ENCODE peak calls at places on chromosomes 3 and 15, in eight cellular contexts. H, P, F, M, T, O, S and G are unnamed samples. For H3K4me1, the result is how much of the 10 kb centered on the place peaks cover.

GRCh38 chr3:179063945-179064560 is 7.6 kb downstream of the ZMAT3 start:
- DNase-seq in S (peak), H (peak), M (no peak), O (peak), T (no peak), F (no peak), P (no peak), G (no peak)

GRCh38 chr3:134487406-134487805 is 1.5 kb downstream of the CEP63 start:
- DNase-seq in F (no peak), M (no peak), T (no peak), P (no peak), O (no peak), H (no peak), S (no peak), G (no peak)

GRCh38 chr15:64045106-64045435 is 1.2 kb downstream of the DAPK2 start:
- DNase-seq in F (no peak), H (no peak), O (no peak), M (no peak), T (no peak), S (no peak), P (no peak), G (peak)

GRCh38 chr15:38651328-38652038 is 86.9 kb upstream of the RASGRP1 start:
- DNase-seq in S (no peak), M (no peak), O (no peak), P (no peak), T (no peak), H (no peak), F (no peak), G (no peak)

GRCh38 chr3:161356287-161356686 is 15.0 kb downstream of the SPTSSB start:
- DNase-seq in O (no peak), P (no peak), H (no peak), M (no peak), T (no peak), F (no peak), S (no peak), G (no peak)

GRCh38 chr15:53535886-53536285 is 223.6 kb downstream of the WDR72 start:
- DNase-seq in T (no peak), O (no peak), F (no peak), H (no peak), S (peak), M (no peak), P (no peak), G (peak)

GRCh38 chr3:102006812-102007485 is 157.6 kb downstream of the NFKBIZ start:
- DNase-seq in F (no peak), S (no peak), O (peak), H (peak), M (no peak), T (peak), P (no peak), G (peak)

GRCh38 chr3:162295323-162295983 is 798.8 kb downstream of the OTOL1 start:
- DNase-seq in T (peak), H (peak), P (no peak), O (peak), M (no peak), F (no peak), S (peak), G (no peak)

GRCh38 chr3:190019840-190020239 is 100.9 kb downstream of the P3H2 start:
- DNase-seq in H (no peak), P (no peak), O (no peak), F (no peak), T (no peak), M (no peak), S (no peak), G (no peak)

GRCh38 chr3:31105438-31106077 is 211.1 kb upstream of the GADL1 start:
- DNase-seq in M (no peak), H (peak), O (peak), F (no peak), S (no peak), P (no peak), T (peak), G (no peak)

GRCh38 chr15:39191871-39192281 is 389.0 kb upstream of the THBS1 start:
- DNase-seq in S (peak), H (peak), O (peak), F (no peak), T (no peak), P (no peak), M (no peak), G (no peak)

GRCh38 chr3:38003371-38003816 is 12.8 kb downstream of the VILL start:
- DNase-seq in F (peak), P (no peak), H (peak), M (peak), O (peak), S (peak), T (no peak), G (peak)

GRCh38 chr3:188349276-188349962 is 195.5 kb downstream of the LPP start:
- DNase-seq in F (no peak), O (peak), P (no peak), T (no peak), M (no peak), H (no peak), S (no peak), G (no peak)

GRCh38 chr15:74402873-74403589 is 30.7 kb downstream of the SEMA7A start:
- DNase-seq in H (no peak), M (no peak), F (no peak), O (no peak), P (no peak), T (no peak), S (no peak), G (peak)

GRCh38 chr3:133821767-133822638 is 16.4 kb downstream of the SRPRB start:
- DNase-seq in S (peak), O (peak), H (peak), M (peak), T (peak), F (peak), P (peak), G (peak)

GRCh38 chr3:110327870-110328269 is 743.7 kb upstream of the NECTIN3 start:
- DNase-seq in S (no peak), O (peak), M (no peak), T (no peak), F (no peak), H (peak), P (no peak), G (no peak)

GRCh38 chr3:157982359-157982758 is 123.9 kb downstream of the SHOX2 start:
- DNase-seq in T (no peak), H (no peak), P (no peak), S (no peak), M (no peak), O (no peak), F (no peak), G (no peak)

GRCh38 chr3:48402281-48402732 is 27.6 kb downstream of the PLXNB1 start:
- DNase-seq in T (no peak), S (no peak), H (peak), P (peak), F (peak), O (peak), M (peak), G (peak)

GRCh38 chr15:80937718-80938117 is 51.9 kb downstream of the MESD start:
- DNase-seq in F (no peak), H (no peak), S (no peak), T (no peak), M (no peak), P (no peak), O (no peak), G (no peak)

GRCh38 chr3:118912188-118912587 is 122.5 kb downstream of the IGSF11 start:
- DNase-seq in H (no peak), T (no peak), P (no peak), M (no peak), S (no peak), F (no peak), O (no peak), G (no peak)

GRCh38 chr3:35307296-35307695 is 332.0 kb upstream of the ARPP21 start:
- DNase-seq in M (no peak), S (no peak), F (no peak), P (no peak), H (no peak), O (no peak), T (no peak), G (no peak)

GRCh38 chr15:91752081-91752810 is 101.3 kb upstream of the SLCO3A1 start:
- DNase-seq in S (no peak), F (no peak), M (no peak), T (no peak), H (no peak), P (no peak), O (no peak), G (peak)

GRCh38 chr3:110984456-110985250 is 87.0 kb upstream of the NECTIN3 start:
- DNase-seq in F (no peak), S (no peak), O (no peak), P (no peak), T (no peak), M (no peak), H (no peak), G (no peak)

GRCh38 chr3:32285910-32286309 is 47.4 kb downstream of the CMTM8 start:
- DNase-seq in P (no peak), F (no peak), M (no peak), O (no peak), S (no peak), T (no peak), H (no peak), G (no peak)

GRCh38 chr15:57589276-57590073 is 2.2 kb upstream of the MYZAP start:
- DNase-seq in T (no peak), O (no peak), M (no peak), S (peak), P (no peak), H (no peak), F (no peak), G (no peak)

GRCh38 chr15:25239471-25240345 is 199.1 kb downstream of the UBE3A start:
- DNase-seq in O (no peak), F (no peak), H (no peak), S (no peak), P (no peak), M (no peak), T (no peak), G (no peak)

GRCh38 chr15:77380033-77380432 is 39.9 kb downstream of the PEAK1 start:
- DNase-seq in F (no peak), P (no peak), H (no peak), M (no peak), S (no peak), O (no peak), T (no peak), G (no peak)

DNA sequence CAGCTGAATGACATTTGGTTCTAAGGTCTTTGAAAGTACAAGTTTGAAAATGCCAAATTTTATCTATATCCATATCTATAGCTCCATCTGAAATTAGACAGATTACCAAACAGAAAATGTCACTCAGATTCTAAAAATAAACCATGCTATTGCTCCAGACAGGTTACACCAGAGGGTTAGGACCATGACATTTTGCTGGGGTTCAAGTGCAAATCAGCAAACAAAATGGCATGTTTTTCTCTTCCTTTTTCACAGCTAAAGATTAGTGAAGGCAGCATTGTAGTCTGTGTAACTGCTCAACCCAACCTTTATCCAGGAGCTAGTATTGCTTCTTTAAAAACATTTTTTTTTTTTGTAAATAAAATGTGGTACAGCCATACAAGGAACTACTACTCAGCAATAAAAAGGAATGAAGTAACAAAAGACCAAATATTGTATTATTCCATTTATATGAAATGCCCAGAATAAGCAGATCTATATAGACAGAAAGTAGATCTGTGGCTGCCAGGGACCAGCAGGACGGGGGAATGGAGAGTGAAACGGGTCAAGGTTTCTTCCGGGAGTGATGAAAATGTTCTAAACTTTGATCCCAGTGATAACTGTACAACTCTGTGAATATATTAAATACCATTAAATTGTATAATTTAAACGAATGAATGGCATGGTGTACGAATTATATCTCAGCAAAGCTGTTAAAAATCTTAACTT is 18.2 kb downstream of the VGLL4 start:
- DNase-seq in P (no peak), M (no peak), O (no peak), F (no peak), H (no peak), S (no peak), T (no peak), G (no peak)
- H3K4me1 ChIP-seq in P (under half), M (half or more), O (under half), F (under half), H (under half), S (under half), T (half or more), G (under half)

DNA sequence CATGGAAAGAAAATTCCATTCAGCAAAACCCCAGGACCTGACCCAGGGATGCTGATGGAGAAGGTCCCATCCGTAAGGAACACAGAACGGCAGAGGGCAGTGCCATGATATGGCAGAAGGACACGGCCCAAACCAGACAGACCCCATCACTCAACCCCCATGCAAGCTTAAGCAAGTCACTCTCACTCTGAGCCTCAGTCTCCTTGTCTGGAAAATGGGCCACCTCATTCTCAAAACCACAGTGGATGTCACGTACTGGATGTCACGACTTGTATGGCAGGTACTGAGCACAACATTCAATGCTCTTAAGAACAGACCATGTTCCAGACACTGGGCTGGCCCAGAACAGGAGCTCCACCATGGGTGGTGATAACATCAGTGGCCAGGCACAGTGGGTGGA is 90.4 kb downstream of the NUP210 start:
- DNase-seq in H (no peak), F (no peak), O (no peak), S (no peak), T (no peak), M (no peak), P (no peak), G (no peak)
- H3K4me1 ChIP-seq in H (under half), F (under half), O (under half), S (under half), T (under half), M (under half), P (under half), G (under half)

DNA sequence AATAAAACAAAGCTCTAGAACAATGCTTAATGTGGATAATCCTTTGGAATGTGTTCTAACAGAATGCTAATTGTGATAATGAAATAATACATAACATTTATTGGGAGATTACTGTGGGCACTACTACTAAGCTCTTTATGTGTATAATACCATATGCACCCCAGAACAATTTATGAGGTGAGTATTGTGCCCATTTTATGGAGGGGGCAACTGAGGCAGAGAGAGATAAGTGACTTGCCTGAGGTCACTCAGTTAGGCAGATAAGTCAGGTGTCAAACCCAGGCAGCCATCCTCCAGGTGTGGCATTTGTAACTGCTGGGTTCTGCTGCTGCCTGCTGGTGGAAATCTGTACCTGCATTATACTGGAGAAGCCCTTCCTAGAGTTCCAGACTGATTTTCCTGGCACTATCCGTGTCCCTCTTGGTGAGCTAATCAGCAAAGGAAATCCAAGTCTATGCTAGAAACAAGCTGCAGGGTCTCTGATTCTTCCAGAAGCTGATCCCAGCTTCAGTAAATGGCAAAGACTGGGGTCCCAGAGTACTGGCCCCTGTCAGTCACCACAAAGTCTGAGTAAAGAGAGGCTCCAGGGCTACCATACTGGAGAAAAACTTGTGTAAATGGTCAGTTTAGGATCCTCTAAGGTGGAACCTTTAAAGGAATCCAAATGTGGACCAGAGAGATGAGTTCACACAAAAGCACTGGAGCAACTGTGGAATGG is 22.6 kb upstream of the RBP1 start:
- DNase-seq in F (peak), M (peak), T (peak), O (peak), H (peak), S (peak), P (no peak), G (peak)
- H3K4me1 ChIP-seq in F (under half), M (under half), T (under half), O (under half), H (under half), S (half or more), P (under half), G (under half)

GRCh38 chr3:61967937-61968336 is 405.4 kb downstream of the FEZF2 start:
- DNase-seq in S (no peak), M (no peak), P (no peak), O (no peak), F (no peak), H (no peak), T (no peak), G (no peak)
- H3K4me1 ChIP-seq in S (under half), M (under half), P (under half), O (under half), F (under half), H (under half), T (under half), G (under half)